ENCODE peak calls at places on chromosomes 5 and 9, in five cellular contexts. U is heart left ventricle, Q is neural progenitor cell, T is psoas muscle, S is SK-N-SH. N is an unnamed sample.
A peak's percentile ranks its signal among the peaks of the same experiment; 100 is the strongest.

GRCh38 chr5:5126444-5126843 is 13.7 kb upstream of the ADAMTS16 start:
- DNase-seq in U (no peak), Q (no peak), S (no peak), T (peak; percentile 57), N (no peak)

GRCh38 chr5:37668524-37669047 is 171.3 kb downstream of the GDNF start:
- DNase-seq in U (peak; percentile 59), S (no peak), Q (no peak), T (peak; percentile 85), N (no peak)

GRCh38 chr9:4573634-4574391 is 83.5 kb downstream of the SLC1A1 start:
- DNase-seq in T (no peak), Q (peak; percentile 22), U (no peak), S (no peak), N (peak; percentile 41)

GRCh38 chr5:179168636-179169035 is 108.5 kb downstream of the ZNF354C start:
- DNase-seq in U (no peak), S (no peak), T (peak; percentile 12), Q (no peak), N (no peak)

GRCh38 chr9:129273136-129273895 is 95.3 kb upstream of the IER5L start:
- DNase-seq in T (peak; percentile 4), Q (no peak), S (no peak), U (peak; percentile 4), N (peak; percentile 20)

GRCh38 chr5:65925094-65925600 is 1.2 kb upstream of the ERBIN start:
- DNase-seq in U (peak; percentile 81), S (no peak), T (peak; percentile 84), Q (peak; percentile 84), N (no peak)

GRCh38 chr9:127053908-127054307 is 68.5 kb downstream of the ANGPTL2 start:
- DNase-seq in U (no peak), T (no peak), Q (no peak), S (no peak), N (no peak)

GRCh38 chr5:3149899-3150298 is 398.4 kb upstream of the IRX2 start:
- DNase-seq in T (no peak), S (no peak), U (no peak), Q (no peak), N (no peak)

GRCh38 chr9:114662081-114662989 is 4.7 kb upstream of the TEX53 start:
- DNase-seq in T (no peak), U (peak; percentile 26), Q (peak; percentile 70), S (peak; percentile 77), N (peak; percentile 91)

GRCh38 chr9:91146391-91147019 is 215.2 kb downstream of the AUH start:
- DNase-seq in Q (no peak), T (no peak), S (no peak), U (no peak), N (no peak)

GRCh38 chr5:73844165-73844564 is 218.2 kb downstream of the ARHGEF28 start:
- DNase-seq in T (no peak), U (no peak), S (no peak), Q (no peak), N (no peak)

GRCh38 chr9:93663877-93664548 is 87.6 kb downstream of the PHF2 start:
- DNase-seq in Q (no peak), U (peak; percentile 11), T (peak; percentile 35), S (no peak), N (no peak)

GRCh38 chr9:134532084-134532483 is 109.5 kb upstream of the COL5A1 start:
- DNase-seq in U (no peak), T (peak; percentile 44), Q (no peak), S (no peak), N (no peak)

GRCh38 chr5:174316326-174316725 is 270.8 kb downstream of the NSG2 start:
- DNase-seq in Q (no peak), S (no peak), U (peak; percentile 4), T (no peak), N (no peak)

GRCh38 chr5:169128679-169129078 is 172.3 kb downstream of the SLIT3 start:
- DNase-seq in T (no peak), U (no peak), Q (no peak), S (no peak), N (no peak)

GRCh38 chr5:116142495-116142894 is 57.7 kb downstream of the COMMD10 start:
- DNase-seq in S (no peak), Q (no peak), T (no peak), U (no peak), N (no peak)

GRCh38 chr9:109730228-109730627 is 49.8 kb upstream of the PALM2AKAP2 start:
- DNase-seq in S (no peak), Q (no peak), U (no peak), T (no peak), N (no peak)

GRCh38 chr5:175803254-175803653 is 68.1 kb upstream of the CPLX2 start:
- DNase-seq in U (no peak), T (no peak), Q (no peak), S (no peak), N (no peak)

GRCh38 chr9:89426389-89426961 is 71.4 kb downstream of the SEMA4D start:
- DNase-seq in S (no peak), T (peak; percentile 21), U (no peak), Q (no peak), N (no peak)

GRCh38 chr9:113876806-113877236 is 712 bp downstream of the ZNF618 start:
- DNase-seq in S (no peak), Q (peak; percentile 29), T (no peak), U (no peak), N (no peak)

GRCh38 chr9:124879226-124879625 is 17.3 kb downstream of the ARPC5L start:
- DNase-seq in S (no peak), T (no peak), Q (no peak), U (no peak), N (no peak)
- H3K36me3 ChIP-seq in S (peaks cover 78% of the 10 kb centered on the region), T (peaks cover 4% of the 10 kb centered on the region), Q (no peaks in the 10 kb centered on the region), U (peaks cover 21% of the 10 kb centered on the region), N (peaks cover 19% of the 10 kb centered on the region)

DNA sequence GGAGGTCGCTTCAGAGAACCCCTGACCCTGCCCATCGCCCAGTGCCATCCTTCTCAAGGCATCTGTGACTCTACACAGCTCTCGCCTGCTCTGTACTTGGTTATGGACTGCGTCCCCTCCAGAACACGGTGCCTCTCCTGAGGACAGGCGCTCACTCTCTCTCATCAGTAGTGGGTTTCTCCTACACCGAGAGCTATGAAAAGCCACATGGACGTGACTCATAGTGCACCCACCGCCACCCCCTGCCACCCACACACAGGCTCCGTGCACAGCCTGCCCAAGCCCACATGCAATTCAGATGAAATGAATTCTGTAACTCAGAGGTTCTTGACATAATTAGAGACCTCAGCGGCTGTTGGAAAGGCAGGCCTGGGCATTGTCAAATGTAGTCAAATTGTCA is 13.9 kb downstream of the GTF3C5 start:
- DNase-seq in S (no peak), Q (no peak), T (no peak), U (no peak), N (no peak)
- H3K36me3 ChIP-seq in S (peaks cover 57% of the 10 kb centered on the region), Q (no peaks in the 10 kb centered on the region), T (no peaks in the 10 kb centered on the region), U (peaks cover 34% of the 10 kb centered on the region), N (peaks cover 35% of the 10 kb centered on the region)

GRCh38 chr5:141573489-141574121 is 45.2 kb downstream of the DIAPH1 start:
- DNase-seq in S (no peak), U (no peak), Q (no peak), T (no peak), N (peak; percentile 33)

GRCh38 chr5:141565826-141566575 is 52.8 kb downstream of the DIAPH1 start:
- DNase-seq in S (no peak), U (no peak), Q (no peak), T (no peak), N (no peak)

GRCh38 chr5:141574122-141574510 is 44.7 kb downstream of the DIAPH1 start:
- DNase-seq in S (no peak), Q (no peak), U (no peak), T (no peak), N (no peak)

GRCh38 chr5:141567513-141568117 is 51.2 kb downstream of the DIAPH1 start:
- DNase-seq in T (no peak), Q (peak; percentile 39), U (no peak), S (peak; percentile 47), N (peak; percentile 56)

DNA sequence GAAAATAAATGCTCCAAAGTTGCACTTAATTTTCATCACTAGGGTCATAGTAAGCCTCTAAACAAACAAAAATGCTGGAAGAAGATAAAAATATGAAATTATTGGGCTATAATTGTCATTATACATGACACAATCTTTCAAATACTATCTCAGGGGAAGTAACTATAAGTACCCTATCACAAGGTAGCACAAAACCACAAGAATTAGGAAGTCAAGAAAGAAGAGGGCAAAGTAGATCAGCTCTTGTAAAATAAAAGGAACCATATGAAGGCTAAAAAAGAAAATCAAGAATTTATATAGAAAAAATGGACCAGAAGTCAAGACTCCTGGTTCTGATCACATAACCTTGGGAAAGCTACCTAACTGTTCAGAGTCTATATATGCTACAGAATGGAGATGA is 48.1 kb downstream of the DIAPH1 start:
- DNase-seq in Q (no peak), S (no peak), T (no peak), U (no peak), N (no peak)
- H3K36me3 ChIP-seq in Q (peaks cover 8% of the 10 kb centered on the region), S (peaks cover 63% of the 10 kb centered on the region), T (peaks cover 23% of the 10 kb centered on the region), U (peaks cover 22% of the 10 kb centered on the region), N (peaks cover 13% of the 10 kb centered on the region)

GRCh38 chr9:121303456-121304451 is 35.8 kb downstream of the GSN start:
- DNase-seq in U (no peak), T (peak; percentile 71), S (no peak), Q (no peak), N (no peak)
- H3K36me3 ChIP-seq in U (peaks cover 47% of the 10 kb centered on the region), T (no peaks in the 10 kb centered on the region), S (peaks cover 41% of the 10 kb centered on the region), Q (no peaks in the 10 kb centered on the region), N (no peaks in the 10 kb centered on the region)

DNA sequence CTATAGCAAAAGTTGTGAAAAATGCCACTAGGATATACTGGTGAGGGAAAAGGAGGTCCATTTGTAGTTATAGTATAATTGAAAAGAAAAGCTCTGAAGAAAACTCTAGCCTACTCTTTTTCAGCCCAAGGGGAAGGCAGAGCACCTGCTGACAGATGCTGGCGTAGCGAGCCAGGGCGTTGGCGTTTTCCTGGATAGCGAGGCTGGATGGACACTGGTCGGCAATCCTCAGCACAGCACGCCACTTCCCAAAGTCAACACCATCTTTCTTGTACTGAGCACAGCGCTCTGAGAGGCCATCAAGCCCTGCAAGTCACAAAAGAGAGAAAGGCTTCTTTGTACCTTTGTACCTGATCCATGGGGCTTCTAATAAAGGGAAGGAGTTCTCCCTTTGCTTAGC is 8.2 kb downstream of the ALDOB start:
- DNase-seq in Q (no peak), U (no peak), T (no peak), S (no peak), N (no peak)
- H3K36me3 ChIP-seq in Q (no peaks in the 10 kb centered on the region), U (no peaks in the 10 kb centered on the region), T (no peaks in the 10 kb centered on the region), S (no peaks in the 10 kb centered on the region), N (no peaks in the 10 kb centered on the region)

GRCh38 chr5:139473105-139473504 is 2.3 kb downstream of the SMIM33 start:
- DNase-seq in Q (peak; percentile 88), U (no peak), T (no peak), S (no peak), N (peak; percentile 86)

GRCh38 chr5:139474815-139475791 is 4.3 kb downstream of the SMIM33 start:
- DNase-seq in T (no peak), Q (no peak), U (no peak), S (no peak), N (no peak)

GRCh38 chr5:139475865-139476651 is 5.3 kb downstream of the SMIM33 start:
- DNase-seq in Q (no peak), S (no peak), U (no peak), T (no peak), N (no peak)

GRCh38 chr5:139472410-139473030 is 1.7 kb downstream of the SMIM33 start:
- DNase-seq in Q (no peak), T (no peak), S (no peak), U (no peak), N (no peak)

GRCh38 chr5:139473565-139473964 is 2.8 kb downstream of the SMIM33 start:
- DNase-seq in U (no peak), T (no peak), S (peak; percentile 15), Q (no peak), N (no peak)
- H3K36me3 ChIP-seq in U (peaks cover 13% of the 10 kb centered on the region), T (no peaks in the 10 kb centered on the region), S (peaks cover 25% of the 10 kb centered on the region), Q (no peaks in the 10 kb centered on the region), N (no peaks in the 10 kb centered on the region)